ENCODE peak calls at places on chromosome 12, in seven cellular contexts. U is activated CD4-positive, alpha-beta T cell treated with anti-CD3 and anti-CD28 coated beads, Interleukin-2, amount 10 ng/mL, durations not matched to agents 7 days and 5 days; I is WERI-Rb-1; Y is amniotic epithelial cell; B is NCI-H187; Q is HEK293T; C is activated CD4-positive, CD25-positive, alpha-beta regulatory T cell treated with anti-CD3 and anti-CD28 coated beads, Interleukin-2, amount 50 U/mL, for 16 hours. Z is an unnamed sample.

GRCh38 chr12:24118675-24119074 is 169.2 kb upstream of the SOX5 start:
- DNase-seq in U (no peak), I (no peak), Y (peak; percentile 32), B (no peak), Q (no peak), C (no peak), Z (no peak)

GRCh38 chr12:32155911-32156585 is 49.4 kb downstream of the BICD1 start:
- DNase-seq in U (no peak), I (peak; percentile 55), Y (no peak), B (no peak), Q (peak; percentile 12), C (no peak), Z (no peak)

GRCh38 chr12:20372326-20373097 is 4.2 kb downstream of the PDE3A start:
- DNase-seq in U (no peak), I (no peak), Y (no peak), B (no peak), Q (no peak), C (no peak), Z (no peak)

GRCh38 chr12:26636710-26637328 is 196.2 kb downstream of the ITPR2 start:
- DNase-seq in U (no peak), I (no peak), Y (peak; percentile 79), B (no peak), Q (no peak), C (no peak), Z (no peak)

GRCh38 chr12:94534761-94535613 is 75.3 kb upstream of the CEP83 start:
- DNase-seq in U (no peak), I (no peak), Y (no peak), B (no peak), Q (no peak), C (no peak), Z (no peak)

GRCh38 chr12:115660211-115660805 is 617.2 kb downstream of the MED13L start:
- DNase-seq in U (no peak), I (no peak), Y (no peak), B (no peak), Q (no peak), C (no peak), Z (no peak)

GRCh38 chr12:65196762-65197567 is 27.6 kb downstream of the LEMD3 start:
- DNase-seq in U (no peak), I (no peak), Y (no peak), B (no peak), Q (no peak), C (no peak), Z (no peak)

GRCh38 chr12:48717252-48717695 is 767 bp upstream of the CCNT1 start:
- DNase-seq in U (no peak), I (no peak), Y (no peak), B (no peak), Q (no peak), C (no peak), Z (no peak)

GRCh38 chr12:13727707-13728147 is 253.7 kb downstream of the GRIN2B start:
- DNase-seq in U (no peak), I (no peak), Y (no peak), B (no peak), Q (no peak), C (no peak), Z (no peak)

GRCh38 chr12:15458008-15458407 is 135.7 kb downstream of the PTPRO start:
- DNase-seq in U (no peak), I (no peak), Y (no peak), B (no peak), Q (no peak), C (no peak), Z (no peak)

GRCh38 chr12:58387199-58387598 is 445.8 kb downstream of the ATP23 start:
- DNase-seq in U (no peak), I (no peak), Y (peak; percentile 29), B (no peak), Q (no peak), C (no peak), Z (no peak)

GRCh38 chr12:94768398-94769039 is 118.2 kb upstream of the TMCC3 start:
- DNase-seq in U (no peak), I (no peak), Y (no peak), B (no peak), Q (no peak), C (no peak), Z (no peak)

GRCh38 chr12:9406564-9407424 is 198.6 kb upstream of the PZP start:
- DNase-seq in U (no peak), I (no peak), Y (no peak), B (no peak), Q (no peak), C (no peak), Z (no peak)

GRCh38 chr12:20624718-20625117 is 70.4 kb upstream of the SLCO1C1 start:
- DNase-seq in U (no peak), I (peak; percentile 25), Y (peak; percentile 57), B (peak; percentile 4), Q (peak; percentile 35), C (no peak), Z (no peak)

Z was measured in Kasumi-1.